ENCODE peak calls at places on chromosomes 12 and 14, in six cellular contexts. One of them, this sample, is unnamed.

GRCh38 chr14:32633214-32633864 is 304.2 kb downstream of the AKAP6 start:
- DNase-seq in A549: no peak
- DNase-seq in fibroblast of lung: no peak
- DNase-seq in testis: no peak
- DNase-seq in right atrium auricular region: no peak
- DNase-seq in WERI-Rb-1: peak; percentile 9
- DNase-seq in this sample: no peak

GRCh38 chr12:106136263-106136662 is 2.5 kb downstream of the NUAK1 start:
- DNase-seq in A549: peak; percentile 89
- DNase-seq in testis: peak; percentile 94
- DNase-seq in WERI-Rb-1: peak; percentile 77
- DNase-seq in right atrium auricular region: peak; percentile 96
- DNase-seq in fibroblast of lung: peak; percentile 84
- DNase-seq in this sample: no peak

GRCh38 chr12:85527192-85527591 is 247.2 kb downstream of the ALX1 start:
- DNase-seq in fibroblast of lung: no peak
- DNase-seq in right atrium auricular region: no peak
- DNase-seq in testis: no peak
- DNase-seq in A549: no peak
- DNase-seq in WERI-Rb-1: no peak
- DNase-seq in this sample: no peak

GRCh38 chr12:2510066-2510465 is 284.7 kb upstream of the FKBP4 start:
- DNase-seq in testis: no peak
- DNase-seq in WERI-Rb-1: no peak
- DNase-seq in A549: no peak
- DNase-seq in right atrium auricular region: no peak
- DNase-seq in fibroblast of lung: no peak
- DNase-seq in this sample: no peak

GRCh38 chr12:124172646-124173045 is 122.2 kb upstream of the RFLNA start:
- DNase-seq in A549: no peak
- DNase-seq in right atrium auricular region: no peak
- DNase-seq in WERI-Rb-1: no peak
- DNase-seq in testis: no peak
- DNase-seq in fibroblast of lung: peak; percentile 55
- DNase-seq in this sample: no peak

GRCh38 chr12:108657130-108657745 is 23.5 kb upstream of the SELPLG start:
- DNase-seq in right atrium auricular region: no peak
- DNase-seq in fibroblast of lung: no peak
- DNase-seq in WERI-Rb-1: peak; percentile 69
- DNase-seq in A549: no peak
- DNase-seq in testis: no peak
- DNase-seq in this sample: no peak

GRCh38 chr14:81519200-81519998 is 14.3 kb downstream of the SEL1L start:
- DNase-seq in testis: no peak
- DNase-seq in A549: no peak
- DNase-seq in WERI-Rb-1: no peak
- DNase-seq in fibroblast of lung: no peak
- DNase-seq in right atrium auricular region: no peak
- DNase-seq in this sample: no peak

GRCh38 chr12:65935906-65936528 is 111.7 kb downstream of the HMGA2 start:
- DNase-seq in A549: no peak
- DNase-seq in WERI-Rb-1: no peak
- DNase-seq in testis: no peak
- DNase-seq in fibroblast of lung: peak; percentile 38
- DNase-seq in right atrium auricular region: no peak
- DNase-seq in this sample: no peak

GRCh38 chr14:31592619-31593018 is 31.4 kb downstream of the NUBPL start:
- DNase-seq in WERI-Rb-1: no peak
- DNase-seq in A549: no peak
- DNase-seq in testis: no peak
- DNase-seq in right atrium auricular region: no peak
- DNase-seq in fibroblast of lung: peak; percentile 9
- DNase-seq in this sample: no peak

GRCh38 chr12:24798335-24798734 is 150.6 kb downstream of the BCAT1 start:
- DNase-seq in WERI-Rb-1: no peak
- DNase-seq in testis: no peak
- DNase-seq in fibroblast of lung: no peak
- DNase-seq in A549: no peak
- DNase-seq in right atrium auricular region: no peak
- DNase-seq in this sample: no peak

GRCh38 chr14:65062096-65063075 is 39.9 kb downstream of the MAX start:
- DNase-seq in right atrium auricular region: no peak
- DNase-seq in testis: no peak
- DNase-seq in A549: no peak
- DNase-seq in WERI-Rb-1: peak; percentile 41
- DNase-seq in fibroblast of lung: peak; percentile 27
- DNase-seq in this sample: no peak

GRCh38 chr12:25276199-25276937 is 25.6 kb upstream of the KRAS start:
- DNase-seq in fibroblast of lung: peak; percentile 92
- DNase-seq in testis: no peak
- DNase-seq in A549: peak; percentile 88
- DNase-seq in WERI-Rb-1: no peak
- DNase-seq in right atrium auricular region: no peak
- DNase-seq in this sample: peak; percentile 82

GRCh38 chr12:76551482-76551888 is 8.1 kb downstream of the OSBPL8 start:
- DNase-seq in fibroblast of lung: no peak
- DNase-seq in WERI-Rb-1: no peak
- DNase-seq in right atrium auricular region: no peak
- DNase-seq in testis: no peak
- DNase-seq in A549: no peak
- DNase-seq in this sample: no peak

GRCh38 chr14:55254581-55254980 is 16.6 kb upstream of the FBXO34 start:
- DNase-seq in fibroblast of lung: no peak
- DNase-seq in right atrium auricular region: no peak
- DNase-seq in WERI-Rb-1: no peak
- DNase-seq in A549: no peak
- DNase-seq in testis: no peak
- DNase-seq in this sample: no peak

GRCh38 chr12:108589028-108589839 is 8.7 kb downstream of the TMEM119 start:
- DNase-seq in testis: no peak
- DNase-seq in A549: no peak
- DNase-seq in WERI-Rb-1: no peak
- DNase-seq in right atrium auricular region: no peak
- DNase-seq in fibroblast of lung: peak; percentile 53
- DNase-seq in this sample: peak; percentile 63

GRCh38 chr14:69547701-69548348 is 26.8 kb downstream of the CCDC177 start:
- DNase-seq in WERI-Rb-1: no peak
- DNase-seq in testis: peak; percentile 37
- DNase-seq in fibroblast of lung: peak; percentile 53
- DNase-seq in right atrium auricular region: no peak
- DNase-seq in A549: no peak
- DNase-seq in this sample: no peak

GRCh38 chr14:106843951-106844483 is 1317.6 kb downstream of the TMEM121 start:
- DNase-seq in right atrium auricular region: no peak
- DNase-seq in WERI-Rb-1: peak; percentile 22
- DNase-seq in testis: peak; percentile 54
- DNase-seq in fibroblast of lung: no peak
- DNase-seq in A549: no peak
- DNase-seq in this sample: no peak
- H3K4me3 ChIP-seq in right atrium auricular region: peak overlapping the region; percentile 25
- H3K4me3 ChIP-seq in WERI-Rb-1: no peak overlapping the region
- H3K4me3 ChIP-seq in testis: peak overlapping the region; percentile 70
- H3K4me3 ChIP-seq in fibroblast of lung: no peak overlapping the region
- H3K4me3 ChIP-seq in A549: peak overlapping the region; percentile 64
- H3K4me3 ChIP-seq in this sample: no peak overlapping the region

DNA sequence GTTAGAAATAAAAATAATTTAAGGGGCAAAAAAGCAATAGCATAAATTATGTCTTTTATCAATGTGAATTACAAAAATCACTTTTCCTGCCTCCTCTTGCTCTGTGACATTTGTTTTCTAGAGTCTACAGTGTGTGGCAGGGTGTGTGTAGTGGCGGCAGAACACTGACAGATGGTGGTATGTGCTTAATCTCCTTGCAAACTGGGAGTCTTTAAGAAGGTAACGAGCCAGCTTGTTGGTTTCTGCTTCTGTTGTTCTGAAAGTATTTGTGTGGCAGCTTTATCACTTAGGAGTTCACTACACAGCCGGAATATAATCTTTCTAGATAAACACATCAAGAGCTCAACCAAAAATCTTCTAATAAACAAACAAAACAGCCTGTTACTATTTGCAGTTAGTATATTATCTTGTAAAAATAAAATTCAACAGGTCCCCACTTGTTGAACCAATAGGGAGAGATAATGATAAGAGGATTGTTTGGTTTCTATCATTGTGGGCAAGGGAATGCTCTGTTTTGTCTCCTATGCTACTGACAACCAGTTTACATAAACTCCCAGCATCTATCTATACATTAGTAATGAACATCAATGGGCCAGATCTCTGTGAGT is 13.0 kb downstream of the CDKL1 start:
- DNase-seq in A549: no peak
- DNase-seq in WERI-Rb-1: peak; percentile 69
- DNase-seq in fibroblast of lung: no peak
- DNase-seq in testis: no peak
- DNase-seq in right atrium auricular region: no peak
- DNase-seq in this sample: no peak
- TF ChIP-seq CTCF in A549: no peak
- TF ChIP-seq CTCF in WERI-Rb-1: no peak
- TF ChIP-seq CTCF in fibroblast of lung: no peak
- TF ChIP-seq CTCF in testis: no peak
- TF ChIP-seq CTCF in right atrium auricular region: no peak
- TF ChIP-seq CTCF in this sample: no peak

GRCh38 chr12:116187158-116187511 is 90.4 kb downstream of the MED13L start:
- DNase-seq in A549: no peak
- DNase-seq in right atrium auricular region: no peak
- DNase-seq in testis: no peak
- DNase-seq in fibroblast of lung: peak; percentile 10
- DNase-seq in WERI-Rb-1: no peak
- DNase-seq in this sample: no peak
- H3K4me3 ChIP-seq in A549: no peak overlapping the region
- H3K4me3 ChIP-seq in right atrium auricular region: no peak overlapping the region
- H3K4me3 ChIP-seq in testis: no peak overlapping the region
- H3K4me3 ChIP-seq in fibroblast of lung: no peak overlapping the region
- H3K4me3 ChIP-seq in WERI-Rb-1: no peak overlapping the region
- H3K4me3 ChIP-seq in this sample: no peak overlapping the region

GRCh38 chr14:33676135-33676566 is 274.7 kb downstream of the EGLN3 start:
- DNase-seq in testis: peak; percentile 53
- DNase-seq in right atrium auricular region: no peak
- DNase-seq in fibroblast of lung: peak; percentile 70
- DNase-seq in WERI-Rb-1: peak; percentile 84
- DNase-seq in A549: peak; percentile 37
- DNase-seq in this sample: no peak
- TF ChIP-seq CTCF in testis: peak; percentile 28
- TF ChIP-seq CTCF in right atrium auricular region: no peak
- TF ChIP-seq CTCF in fibroblast of lung: peak; percentile 28
- TF ChIP-seq CTCF in WERI-Rb-1: peak; percentile 68
- TF ChIP-seq CTCF in A549: peak; percentile 9
- TF ChIP-seq CTCF in this sample: peak; percentile 51

GRCh38 chr12:93417967-93418480 is 23.7 kb downstream of the UBE2N start:
- DNase-seq in A549: no peak
- DNase-seq in fibroblast of lung: no peak
- DNase-seq in right atrium auricular region: no peak
- DNase-seq in WERI-Rb-1: no peak
- DNase-seq in testis: no peak
- DNase-seq in this sample: no peak

GRCh38 chr12:93419388-93420034 is 22.2 kb downstream of the UBE2N start:
- DNase-seq in WERI-Rb-1: no peak
- DNase-seq in fibroblast of lung: peak; percentile 55
- DNase-seq in right atrium auricular region: no peak
- DNase-seq in A549: peak; percentile 59
- DNase-seq in testis: no peak
- DNase-seq in this sample: peak; percentile 21

DNA sequence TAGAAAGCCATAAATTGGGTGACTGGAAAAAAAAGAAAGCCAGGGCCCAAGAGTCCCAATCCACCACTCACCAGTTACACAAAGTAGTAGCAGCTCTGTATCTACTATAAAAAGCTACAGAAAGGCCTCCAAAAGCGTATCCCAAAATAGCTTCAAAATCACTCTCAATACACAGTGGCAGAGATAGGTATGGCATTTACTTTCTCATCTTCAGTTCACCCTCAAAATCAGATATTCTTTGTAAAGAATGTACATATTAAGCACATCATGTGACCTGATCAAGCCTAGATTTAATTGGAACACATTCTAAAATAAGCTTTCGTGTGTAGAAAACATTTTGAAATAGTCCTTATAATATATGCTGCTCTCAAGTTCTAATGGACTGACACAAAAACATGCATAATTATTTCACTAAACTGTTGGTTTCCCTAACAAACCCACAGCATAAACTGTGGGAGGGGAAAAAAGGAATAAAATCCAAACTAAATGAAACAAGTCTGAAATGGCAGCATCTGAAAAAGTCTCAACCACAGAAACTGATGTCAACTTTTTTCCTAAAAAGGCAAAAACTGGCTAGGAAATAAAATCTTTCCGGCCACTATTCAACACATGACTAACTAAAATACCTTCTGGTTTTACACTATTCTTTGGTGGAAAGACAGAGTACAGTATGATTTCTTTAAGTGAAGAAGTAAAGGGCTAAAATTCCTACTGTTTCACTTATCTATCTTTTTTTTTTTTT is 25.9 kb downstream of the UBE2N start:
- DNase-seq in fibroblast of lung: peak; percentile 84
- DNase-seq in right atrium auricular region: no peak
- DNase-seq in A549: no peak
- DNase-seq in WERI-Rb-1: no peak
- DNase-seq in testis: no peak
- DNase-seq in this sample: peak; percentile 24
- H3K4me3 ChIP-seq in fibroblast of lung: no peak overlapping the region
- H3K4me3 ChIP-seq in right atrium auricular region: no peak overlapping the region
- H3K4me3 ChIP-seq in A549: no peak overlapping the region
- H3K4me3 ChIP-seq in WERI-Rb-1: no peak overlapping the region
- H3K4me3 ChIP-seq in testis: no peak overlapping the region
- H3K4me3 ChIP-seq in this sample: no peak overlapping the region